ENCODE peak calls at places on chromosomes 16 and 17, in seven cellular contexts. J is cardiac muscle cell; U is foreskin keratinocyte; Q is ascending aorta; N is CD4-positive, alpha-beta memory T cell; T is DND-41; V is IMR-90. A is an unnamed sample.

GRCh38 chr16:79612207-79612606 is 11.7 kb upstream of the MAF start:
- DNase-seq in V (no peak), Q (no peak), T (no peak), J (no peak), N (no peak), U (no peak), A (no peak)

GRCh38 chr17:42221886-42222745 is 27.8 kb upstream of the GHDC start:
- DNase-seq in U (peak; percentile 6), J (peak; percentile 60), T (peak; percentile 33), Q (no peak), N (peak; percentile 65), V (peak; percentile 58), A (peak; percentile 47)

GRCh38 chr17:50102164-50102991 is 7.2 kb downstream of the PDK2 start:
- DNase-seq in Q (no peak), N (no peak), V (no peak), U (no peak), T (no peak), J (no peak), A (no peak)

GRCh38 chr16:4309833-4310266 is 6.0 kb upstream of the GLIS2 start:
- DNase-seq in J (peak; percentile 81), Q (peak; percentile 84), T (peak; percentile 51), U (no peak), V (peak; percentile 93), N (peak; percentile 50), A (peak; percentile 46)

GRCh38 chr17:68255731-68256538 is 8.1 kb downstream of the AMZ2 start:
- DNase-seq in J (no peak), N (peak; percentile 60), V (no peak), T (no peak), Q (no peak), U (no peak), A (no peak)

GRCh38 chr16:79283578-79283977 is 317.0 kb downstream of the MAF start:
- DNase-seq in T (peak; percentile 40), J (no peak), N (peak; percentile 70), Q (no peak), U (no peak), V (no peak), A (peak; percentile 16)

GRCh38 chr16:4544483-4544882 is 5.9 kb upstream of the CDIP1 start:
- DNase-seq in N (no peak), Q (no peak), J (no peak), T (no peak), V (no peak), U (no peak), A (no peak)

GRCh38 chr16:89035013-89035697 is 58.1 kb upstream of the CBFA2T3 start:
- DNase-seq in N (no peak), J (no peak), V (no peak), T (peak; percentile 68), Q (no peak), U (no peak), A (no peak)

GRCh38 chr17:28948873-28949184 is 2.5 kb downstream of the PHF12 start:
- DNase-seq in T (no peak), V (peak; percentile 34), N (no peak), Q (no peak), J (no peak), U (no peak), A (no peak)

GRCh38 chr17:63519972-63520882 is 2.9 kb upstream of the KCNH6 start:
- DNase-seq in Q (no peak), J (no peak), N (no peak), V (no peak), U (no peak), T (no peak), A (no peak)

GRCh38 chr16:28977703-28978641 is 3.4 kb downstream of the SPNS1 start:
- DNase-seq in J (peak; percentile 30), Q (no peak), T (no peak), V (no peak), N (no peak), U (no peak), A (no peak)

GRCh38 chr17:80882926-80883685 is 108.5 kb upstream of the CHMP6 start:
- DNase-seq in Q (no peak), U (no peak), N (no peak), T (no peak), V (no peak), J (no peak), A (no peak)

GRCh38 chr17:21098934-21099687 is 27.7 kb upstream of the DHRS7B start:
- DNase-seq in U (peak; percentile 74), J (peak; percentile 90), T (peak; percentile 87), N (peak; percentile 71), Q (peak; percentile 73), V (peak; percentile 62), A (peak; percentile 57)

GRCh38 chr17:49358638-49359247 is 3.3 kb downstream of the ZNF652 start:
- DNase-seq in T (no peak), N (peak; percentile 37), J (peak; percentile 7), U (no peak), Q (no peak), V (no peak), A (no peak)

GRCh38 chr16:67419931-67420330 is 3.7 kb upstream of the ZDHHC1 start:
- DNase-seq in U (no peak), V (no peak), T (no peak), Q (no peak), J (no peak), N (no peak), A (no peak)

GRCh38 chr17:64196626-64197025 is 66.4 kb downstream of the TEX2 start:
- DNase-seq in J (no peak), Q (no peak), N (no peak), T (no peak), U (no peak), V (peak; percentile 88), A (no peak)

GRCh38 chr17:52128721-52129120 is 29.8 kb downstream of the CA10 start:
- DNase-seq in U (peak; percentile 65), T (no peak), Q (no peak), N (no peak), V (no peak), J (no peak), A (no peak)

GRCh38 chr17:56742601-56743000 is 91.1 kb downstream of the C17orf67 start:
- DNase-seq in J (no peak), T (no peak), N (no peak), Q (no peak), U (no peak), V (no peak), A (no peak)

GRCh38 chr17:489758-490329 is 137.2 kb upstream of the RPH3AL start:
- DNase-seq in N (peak; percentile 75), T (peak; percentile 90), V (peak; percentile 44), J (peak; percentile 30), U (no peak), Q (peak; percentile 74), A (peak; percentile 38)
- H3K27ac ChIP-seq in N (peak overlapping the region; percentile 65), T (peak overlapping the region; percentile 82), V (peak overlapping the region; percentile 54), J (no peak overlapping the region), U (no peak overlapping the region), Q (peak overlapping the region; percentile 46), A (peak overlapping the region; percentile 74)

DNA sequence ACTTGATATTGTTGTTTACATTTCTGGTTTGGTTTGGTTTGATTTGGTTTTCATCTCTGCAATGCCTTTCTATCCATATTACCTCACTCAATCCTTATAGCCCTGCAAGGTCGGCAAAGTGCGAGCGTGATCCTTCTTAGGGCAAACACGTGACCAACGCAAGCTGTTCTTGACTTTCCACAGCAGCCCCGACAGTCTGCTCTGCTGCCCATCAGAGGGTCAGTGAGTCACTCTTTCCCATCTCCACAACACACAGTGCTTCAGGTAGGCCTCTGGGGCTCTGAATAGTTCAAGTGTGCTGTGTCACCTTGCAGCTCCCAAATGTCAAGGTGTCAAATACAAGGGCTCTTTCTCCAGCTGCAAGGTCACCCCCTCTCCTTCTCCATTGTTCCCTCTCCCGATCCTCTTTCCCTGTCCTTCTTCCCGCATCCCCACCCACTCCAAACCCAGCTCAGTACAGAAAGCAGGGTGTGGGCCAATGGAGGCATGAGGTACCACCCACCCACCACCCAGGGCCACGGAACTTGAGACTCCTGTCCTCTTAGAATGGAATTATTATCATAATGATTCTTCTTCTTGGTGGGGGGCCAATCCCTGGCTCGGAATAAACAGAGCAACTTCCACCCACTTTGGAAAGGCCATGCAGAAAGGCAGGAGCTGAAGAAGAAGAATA is 139.7 kb downstream of the SLC39A11 start:
- DNase-seq in Q (no peak), T (no peak), U (no peak), N (no peak), V (no peak), J (peak; percentile 10), A (no peak)
- H3K27ac ChIP-seq in Q (no peak overlapping the region), T (no peak overlapping the region), U (no peak overlapping the region), N (no peak overlapping the region), V (no peak overlapping the region), J (no peak overlapping the region), A (no peak overlapping the region)

DNA sequence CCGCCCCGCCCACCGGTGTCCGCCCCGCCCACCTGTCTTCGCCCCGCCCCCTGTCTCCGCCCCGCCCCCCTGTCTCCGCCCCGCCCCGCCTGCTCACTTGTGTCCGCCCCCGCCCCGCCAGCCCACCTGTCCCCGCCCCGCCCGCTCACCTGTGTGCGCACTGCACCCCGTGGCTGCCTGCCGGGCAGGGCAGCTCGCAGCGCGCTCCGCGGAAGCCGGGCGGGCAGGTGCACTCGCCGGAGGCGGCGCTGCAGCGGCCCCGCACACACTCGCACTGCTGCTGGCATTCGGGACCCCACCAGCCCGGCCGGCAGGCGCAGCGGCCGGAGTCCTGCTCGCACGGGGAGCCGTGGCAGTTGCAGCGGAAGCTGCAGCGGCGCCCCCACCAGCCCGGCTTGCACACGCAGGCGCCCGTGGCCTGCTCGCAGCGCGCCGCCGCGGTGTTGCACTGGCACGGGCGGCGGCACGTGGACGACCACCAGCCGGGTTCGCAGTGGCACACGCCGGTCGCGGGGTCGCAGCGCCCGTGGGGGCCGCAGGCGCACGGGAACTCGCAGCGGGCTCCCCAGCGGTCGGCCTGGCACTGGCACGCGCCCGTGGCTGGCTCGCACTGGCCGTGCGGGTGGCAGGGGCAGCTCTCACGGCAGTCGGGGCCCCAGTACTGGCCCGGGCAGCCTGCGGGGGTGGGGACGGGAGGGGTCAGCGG is 2.1 kb downstream of the SCARF1 start:
- DNase-seq in Q (no peak), N (peak; percentile 78), J (peak; percentile 70), T (peak; percentile 41), V (no peak), U (peak; percentile 18), A (peak; percentile 65)
- H3K27ac ChIP-seq in Q (peak overlapping the region; percentile 15), N (peak overlapping the region; percentile 4), J (no peak overlapping the region), T (no peak overlapping the region), V (no peak overlapping the region), U (no peak overlapping the region), A (no peak overlapping the region)

GRCh38 chr17:77146882-77147281 is 6.1 kb downstream of the SEC14L1 start:
- DNase-seq in N (no peak), Q (no peak), V (no peak), T (no peak), U (no peak), J (no peak), A (no peak)

GRCh38 chr17:77145635-77146632 is 5.2 kb downstream of the SEC14L1 start:
- DNase-seq in J (peak; percentile 77), U (no peak), T (no peak), Q (peak; percentile 88), V (peak; percentile 76), N (no peak), A (no peak)

GRCh38 chr17:77148959-77149510 is 8.3 kb downstream of the SEC14L1 start:
- DNase-seq in U (no peak), J (no peak), Q (no peak), V (no peak), T (no peak), N (no peak), A (no peak)

GRCh38 chr17:77148109-77148958 is 7.6 kb downstream of the SEC14L1 start:
- DNase-seq in J (peak; percentile 18), Q (no peak), N (no peak), V (no peak), T (no peak), U (no peak), A (no peak)

DNA sequence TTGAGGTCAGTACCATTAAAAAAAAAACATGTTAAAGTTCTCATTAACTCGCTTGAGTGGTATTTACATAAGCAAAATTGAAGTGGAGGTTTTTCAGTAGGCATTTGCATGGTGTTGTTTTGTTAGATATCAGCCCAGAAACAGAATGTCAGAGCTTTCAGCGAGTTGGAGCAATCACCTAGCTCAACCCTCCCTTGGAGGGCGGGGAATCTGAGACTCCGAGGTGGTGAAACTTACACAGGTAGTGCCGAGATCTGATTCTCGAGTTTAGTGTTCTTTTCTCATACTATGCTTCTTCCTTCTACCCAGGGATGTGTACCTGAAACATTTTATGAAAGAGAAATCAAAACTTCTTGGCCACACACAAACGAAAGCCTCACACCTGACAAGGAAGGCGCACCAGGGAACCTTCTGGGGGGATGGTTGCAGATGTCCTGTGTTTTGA is 6.6 kb downstream of the SEC14L1 start:
- DNase-seq in V (no peak), Q (no peak), T (no peak), J (no peak), N (no peak), U (no peak), A (no peak)
- H3K27ac ChIP-seq in V (no peak overlapping the region), Q (no peak overlapping the region), T (no peak overlapping the region), J (peak overlapping the region; percentile 87), N (no peak overlapping the region), U (no peak overlapping the region), A (no peak overlapping the region)